ENCODE peak calls at places on chromosomes 7 and 10, in seven cellular contexts. N is uterus, K is prostate gland, M is right lobe of liver, W is NB4, L is H54, J is esophagus squamous epithelium. C is an unnamed sample.

GRCh38 chr7:17936321-17936720 is 4.0 kb downstream of the SNX13 start:
- DNase-seq in M (no peak), W (no peak), K (no peak), L (no peak), N (no peak), J (no peak), C (no peak)

GRCh38 chr10:8035641-8036520 is 18.6 kb upstream of the GATA3 start:
- DNase-seq in J (no peak), K (no peak), L (no peak), W (no peak), N (no peak), M (no peak), C (peak; percentile 67)

GRCh38 chr7:144255471-144255897 is 9.1 kb downstream of the OR2A7 start:
- DNase-seq in N (no peak), M (no peak), W (peak; percentile 1), L (no peak), K (no peak), J (no peak), C (no peak)

GRCh38 chr7:131066635-131067034 is 261.0 kb upstream of the MKLN1 start:
- DNase-seq in J (no peak), K (no peak), L (no peak), N (no peak), W (no peak), M (no peak), C (no peak)

GRCh38 chr7:132709971-132710567 is 133.8 kb upstream of the PLXNA4 start:
- DNase-seq in W (peak; percentile 36), M (no peak), J (no peak), K (no peak), N (no peak), L (no peak), C (no peak)

GRCh38 chr10:74799840-74800239 is 26.6 kb upstream of the KAT6B start:
- DNase-seq in N (no peak), K (peak; percentile 14), L (no peak), W (peak; percentile 20), M (no peak), J (no peak), C (no peak)

GRCh38 chr10:103193820-103194529 is 903 bp upstream of the NT5C2 start:
- DNase-seq in W (peak; percentile 63), N (peak; percentile 27), M (no peak), L (no peak), J (no peak), K (peak; percentile 47), C (no peak)

GRCh38 chr10:101063162-101063525 is 1.4 kb downstream of the KAZALD1 start:
- DNase-seq in K (no peak), L (no peak), N (no peak), J (no peak), M (no peak), W (peak; percentile 69), C (no peak)

GRCh38 chr10:101630420-101630920 is 42.3 kb downstream of the DPCD start:
- DNase-seq in K (no peak), L (no peak), J (no peak), W (no peak), N (no peak), M (no peak), C (no peak)

GRCh38 chr10:100562806-100563293 is 27.1 kb downstream of the HIF1AN start:
- DNase-seq in J (no peak), W (peak; percentile 77), K (no peak), M (peak; percentile 21), L (peak; percentile 44), N (peak; percentile 15), C (no peak)

DNA sequence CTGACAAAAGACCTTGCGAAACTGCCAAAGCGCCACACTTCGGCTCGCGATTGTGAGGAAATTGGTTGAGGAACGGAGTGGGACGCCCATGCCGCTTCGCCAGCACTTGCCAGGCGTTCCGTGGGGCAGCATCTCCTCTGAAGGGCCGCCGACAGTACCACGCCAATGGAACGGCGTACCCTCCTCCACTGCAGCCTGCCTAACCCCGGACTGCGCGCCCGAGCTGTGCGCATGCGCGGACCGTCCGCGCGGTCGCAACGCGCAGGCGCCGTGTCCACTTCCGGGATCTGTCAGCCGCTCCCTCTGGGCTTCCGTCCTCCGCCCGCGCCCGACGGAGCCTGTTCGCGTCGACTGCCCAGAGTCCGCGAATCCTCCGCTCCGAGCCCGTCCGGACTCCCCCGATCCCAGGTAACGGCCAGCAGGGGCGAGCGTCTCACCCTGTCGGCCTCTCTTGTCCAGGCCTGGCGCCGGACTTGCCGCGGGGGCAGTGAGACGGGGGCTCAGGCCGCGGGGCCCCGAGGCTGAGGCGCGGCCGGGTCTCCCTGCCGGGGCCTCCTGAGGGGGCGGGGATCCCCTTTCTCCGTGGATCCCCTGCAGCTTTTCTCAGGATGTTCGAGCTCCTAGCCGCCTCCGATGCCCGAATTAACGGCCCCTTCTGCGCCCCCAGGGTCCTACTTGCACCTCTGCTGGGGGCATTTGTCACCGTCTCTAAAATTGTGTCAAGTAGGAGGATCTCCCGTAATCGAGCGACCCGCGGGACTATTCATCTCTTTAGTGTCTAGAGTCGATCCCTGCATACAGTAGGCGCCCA is at the start of gene ARPC1A:
- DNase-seq in K (peak; percentile 81), L (peak; percentile 94), N (peak; percentile 92), J (peak; percentile 21), M (peak; percentile 92), W (peak; percentile 96), C (peak; percentile 79)
- TF ChIP-seq POLR2A in K (peak; percentile 84), L (peak; percentile 97), N (peak; percentile 76), J (no peak), M (peak; percentile 80), W (peak; percentile 99), C (no peak)

GRCh38 chr7:155384751-155385150 is 73.2 kb upstream of the EN2 start:
- DNase-seq in J (no peak), K (no peak), W (no peak), L (no peak), N (no peak), M (no peak), C (no peak)

GRCh38 chr7:155386608-155387007 is 71.3 kb upstream of the EN2 start:
- DNase-seq in L (no peak), W (no peak), J (no peak), K (no peak), M (no peak), N (no peak), C (no peak)

GRCh38 chr7:155388561-155388960 is 69.4 kb upstream of the EN2 start:
- DNase-seq in W (no peak), K (no peak), J (no peak), N (no peak), L (no peak), M (no peak), C (no peak)

GRCh38 chr7:155383756-155384491 is 74.0 kb upstream of the EN2 start:
- DNase-seq in N (no peak), L (no peak), W (no peak), K (no peak), M (no peak), J (no peak), C (no peak)

DNA sequence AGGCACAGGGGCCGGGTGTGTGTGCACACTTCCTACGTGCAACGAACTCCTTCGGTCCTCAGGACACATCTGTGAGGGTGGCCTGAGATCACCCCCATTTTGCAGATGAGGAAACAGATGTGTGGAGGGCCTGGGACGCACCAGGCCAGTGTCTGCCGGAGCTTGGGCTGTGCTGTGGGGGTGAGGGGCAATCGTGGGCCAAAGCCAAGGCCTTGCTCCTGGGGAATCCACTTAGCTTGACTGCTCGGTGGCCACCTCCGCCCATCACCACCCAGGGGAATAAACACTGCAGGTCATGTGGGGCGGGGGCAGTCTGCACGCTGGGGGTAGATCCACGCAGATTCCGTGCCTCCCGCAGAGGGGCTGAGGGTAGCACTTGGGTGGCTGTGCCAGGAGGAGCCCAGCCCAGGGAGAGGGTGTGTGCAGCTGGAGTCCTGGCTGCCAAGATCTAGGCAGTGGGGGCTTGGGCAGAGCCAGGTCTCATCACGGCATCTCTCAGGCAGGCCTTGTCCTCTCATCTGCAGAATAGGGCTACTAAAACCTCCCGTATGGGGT is 70.8 kb upstream of the EN2 start:
- DNase-seq in J (no peak), M (no peak), L (no peak), W (no peak), K (no peak), N (no peak), C (no peak)
- TF ChIP-seq POLR2A in J (no peak), M (no peak), L (no peak), W (no peak), K (no peak), N (no peak), C (no peak)

GRCh38 chr10:61781969-61782403 is 119.3 kb downstream of the CABCOCO1 start:
- DNase-seq in K (no peak), M (no peak), N (no peak), J (no peak), L (peak; percentile 37), W (no peak), C (no peak)
- TF ChIP-seq POLR2A in K (no peak), M (no peak), N (no peak), J (no peak), L (no peak), W (no peak), C (no peak)

DNA sequence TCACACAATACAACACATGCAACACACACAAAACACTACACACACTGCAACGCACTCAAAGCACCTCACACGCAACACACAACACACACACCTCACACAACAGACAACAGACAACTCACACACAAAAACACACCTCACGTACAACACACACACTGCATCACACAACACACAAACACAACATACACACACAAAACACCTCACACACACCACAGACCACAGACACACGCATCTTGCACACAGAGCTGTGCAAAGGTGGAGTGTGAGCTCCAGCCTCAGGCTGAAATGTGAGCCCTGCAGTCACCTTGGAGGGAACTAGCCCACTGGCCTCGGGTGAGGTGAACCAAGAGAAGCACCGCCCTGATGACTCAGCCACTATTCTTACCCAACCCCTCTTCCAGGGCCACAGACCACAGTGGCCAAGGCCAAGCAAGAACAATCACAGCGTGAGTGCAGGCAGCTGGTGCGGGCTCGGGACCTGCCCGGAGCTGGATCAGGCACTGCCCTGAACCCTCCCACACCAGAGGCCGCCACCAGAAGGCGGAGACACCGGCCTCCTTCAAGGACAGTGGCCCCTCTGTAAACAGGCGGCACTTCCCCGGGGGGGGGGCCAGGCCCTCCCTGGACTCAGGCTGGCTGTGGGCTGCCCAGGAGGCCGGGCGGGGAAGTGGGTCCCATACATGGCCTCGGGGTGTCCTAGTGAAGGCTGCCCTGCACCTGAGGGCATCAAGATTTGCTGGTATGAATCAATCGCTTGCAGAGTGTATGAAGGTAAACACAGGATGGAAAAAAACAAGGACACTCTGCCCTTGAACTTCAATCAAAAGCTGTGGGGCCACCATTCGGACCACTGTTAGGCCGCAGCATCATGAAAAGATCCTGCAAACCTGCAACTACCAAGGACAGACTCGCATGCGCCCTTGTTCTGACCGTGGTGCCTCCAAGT is 106.7 kb downstream of the TNS3 start:
- DNase-seq in M (peak; percentile 90), N (peak; percentile 83), W (peak; percentile 97), K (peak; percentile 40), L (peak; percentile 100), J (peak; percentile 38), C (peak; percentile 96)
- TF ChIP-seq POLR2A in M (peak; percentile 57), N (no peak), W (no peak), K (peak; percentile 12), L (peak; percentile 46), J (no peak), C (no peak)

GRCh38 chr7:66640802-66641525 is 12.3 kb downstream of the KCTD7 start:
- DNase-seq in N (no peak), L (no peak), K (peak; percentile 71), W (no peak), M (no peak), J (no peak), C (no peak)
- TF ChIP-seq POLR2A in N (no peak), L (no peak), K (no peak), W (no peak), M (no peak), J (no peak), C (no peak)